ENCODE peak calls at places on chromosomes 11 and 22, in eight cellular contexts. C is natural killer cell, K is RWPE2, B is lower lobe of right lung, D is left ventricle myocardium inferior, H is mesothelial cell of epicardium, M is foreskin fibroblast, J is GM10248. W is an unnamed sample.
A peak's percentile ranks its signal among the peaks of the same experiment; 100 is the strongest.

GRCh38 chr11:74312321-74312720 is 881 bp upstream of the P4HA3 start:
- DNase-seq in C (no peak), K (no peak), B (no peak), D (no peak), H (no peak), M (no peak), J (no peak), W (no peak)

GRCh38 chr11:62267576-62267975 is 2.4 kb upstream of the SCGB2A2 start:
- DNase-seq in C (no peak), K (no peak), B (no peak), D (no peak), H (no peak), M (no peak), J (no peak), W (no peak)

GRCh38 chr22:21660904-21661303 is 4.9 kb upstream of the PPIL2 start:
- DNase-seq in C (no peak), K (no peak), B (no peak), D (no peak), H (no peak), M (no peak), J (no peak), W (no peak)

GRCh38 chr22:28903080-28903479 is 19.7 kb downstream of the ZNRF3 start:
- DNase-seq in C (no peak), K (no peak), B (no peak), D (peak; percentile 29), H (no peak), M (no peak), J (no peak), W (no peak)

GRCh38 chr11:47408598-47409439 is 429 bp downstream of the SLC39A13 start:
- DNase-seq in C (no peak), K (peak; percentile 86), B (no peak), D (no peak), H (no peak), M (peak; percentile 89), J (no peak), W (no peak)

GRCh38 chr11:103471546-103471945 is 362.3 kb downstream of the DYNC2H1 start:
- DNase-seq in C (no peak), K (no peak), B (no peak), D (no peak), H (no peak), M (no peak), J (no peak), W (no peak)

GRCh38 chr22:42432020-42432596 is at the start of gene NFAM1:
- DNase-seq in C (no peak), K (no peak), B (peak; percentile 86), D (peak; percentile 59), H (no peak), M (no peak), J (no peak), W (no peak)

GRCh38 chr11:32071811-32072210 is 19.1 kb upstream of the RCN1 start:
- DNase-seq in C (no peak), K (no peak), B (no peak), D (no peak), H (no peak), M (peak; percentile 52), J (no peak), W (no peak)

GRCh38 chr11:3942956-3943497 is 87.6 kb downstream of the STIM1 start:
- DNase-seq in C (no peak), K (no peak), B (no peak), D (no peak), H (no peak), M (no peak), J (no peak), W (no peak)

GRCh38 chr11:45894555-45895247 is 9.2 kb downstream of the MAPK8IP1 start:
- DNase-seq in C (no peak), K (no peak), B (no peak), D (no peak), H (no peak), M (no peak), J (no peak), W (no peak)

GRCh38 chr22:17087176-17088131 is 2.7 kb downstream of the IL17RA start:
- DNase-seq in C (peak; percentile 36), K (peak; percentile 10), B (no peak), D (no peak), H (no peak), M (no peak), J (no peak), W (peak; percentile 77)

GRCh38 chr11:132300283-132300682 is 929.9 kb downstream of the NTM start:
- DNase-seq in C (no peak), K (no peak), B (no peak), D (no peak), H (no peak), M (no peak), J (no peak), W (no peak)

GRCh38 chr11:88281317-88281712 is 56.2 kb downstream of the CTSC start:
- DNase-seq in C (no peak), K (no peak), B (no peak), D (no peak), H (no peak), M (no peak), J (no peak), W (no peak)

GRCh38 chr22:47251911-47252310 is 489.5 kb downstream of the TBC1D22A start:
- DNase-seq in C (no peak), K (no peak), B (no peak), D (no peak), H (no peak), M (no peak), J (no peak), W (no peak)

GRCh38 chr11:3177931-3178330 is 12.8 kb upstream of the OSBPL5 start:
- DNase-seq in C (no peak), K (no peak), B (no peak), D (no peak), H (no peak), M (no peak), J (no peak), W (no peak)

GRCh38 chr11:71379722-71380121 is 68.5 kb downstream of the DHCR7 start:
- DNase-seq in C (no peak), K (no peak), B (no peak), D (no peak), H (no peak), M (no peak), J (no peak), W (no peak)

DNA sequence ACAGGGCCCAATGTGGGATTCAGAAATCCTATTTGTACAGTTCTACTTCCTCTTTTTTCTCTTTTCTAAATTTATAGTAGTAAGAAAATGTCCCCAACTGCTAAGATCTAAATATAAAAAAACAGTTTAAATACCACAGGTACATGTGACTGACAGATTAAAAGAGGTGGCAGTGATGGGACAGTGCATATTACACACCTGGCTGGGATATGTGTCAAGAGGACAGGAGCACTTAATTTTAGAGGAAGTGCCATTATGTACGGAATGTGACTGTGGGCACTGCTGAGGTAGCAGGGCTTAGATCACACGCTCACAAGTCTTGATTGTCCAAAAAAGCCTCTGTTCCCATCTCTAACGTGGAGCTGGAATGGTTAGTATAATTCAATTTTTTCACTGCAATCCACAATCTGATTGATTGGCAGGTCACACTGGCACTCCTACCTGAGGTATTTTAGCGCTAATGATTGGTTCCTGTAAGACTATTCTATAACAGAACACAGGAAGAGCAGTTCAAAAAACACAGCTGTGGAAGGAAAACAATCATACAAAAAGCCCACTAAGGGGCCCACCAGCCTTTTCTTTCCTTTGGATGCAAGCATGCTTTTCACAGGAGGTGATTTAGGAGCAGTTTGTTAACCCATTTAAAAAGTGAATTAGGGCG is 34.6 kb downstream of the APOL5 start:
- DNase-seq in C (no peak), K (no peak), B (no peak), D (no peak), H (no peak), M (no peak), J (no peak), W (no peak)
- TF ChIP-seq CTCF in C (no peak), K (no peak), B (no peak), D (no peak), H (no peak), M (no peak), J (no peak), W (no peak)

DNA sequence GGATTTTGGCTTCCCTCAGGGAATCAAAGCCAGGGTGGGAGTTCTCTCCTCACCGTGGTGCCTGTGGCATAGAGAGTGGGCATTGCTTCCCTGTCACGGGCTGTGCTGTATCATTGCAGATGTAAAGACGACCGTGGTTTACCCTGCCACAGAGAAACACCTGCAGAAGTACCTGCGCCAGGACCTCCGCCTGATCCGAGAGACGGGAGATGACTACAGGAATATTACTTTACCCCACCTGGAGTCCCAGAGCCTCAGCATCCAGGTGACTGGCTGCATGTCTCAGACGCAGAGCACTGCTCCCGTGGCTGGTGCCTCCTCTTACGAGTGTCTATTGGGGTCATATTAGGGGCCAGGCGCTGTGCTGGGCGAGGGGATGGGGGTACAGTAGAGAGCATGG is 24.2 kb upstream of the ST3GAL4 start:
- DNase-seq in C (no peak), K (no peak), B (no peak), D (no peak), H (no peak), M (no peak), J (no peak), W (no peak)
- TF ChIP-seq CTCF in C (no peak), K (no peak), B (no peak), D (no peak), H (no peak), M (no peak), J (no peak), W (no peak)

DNA sequence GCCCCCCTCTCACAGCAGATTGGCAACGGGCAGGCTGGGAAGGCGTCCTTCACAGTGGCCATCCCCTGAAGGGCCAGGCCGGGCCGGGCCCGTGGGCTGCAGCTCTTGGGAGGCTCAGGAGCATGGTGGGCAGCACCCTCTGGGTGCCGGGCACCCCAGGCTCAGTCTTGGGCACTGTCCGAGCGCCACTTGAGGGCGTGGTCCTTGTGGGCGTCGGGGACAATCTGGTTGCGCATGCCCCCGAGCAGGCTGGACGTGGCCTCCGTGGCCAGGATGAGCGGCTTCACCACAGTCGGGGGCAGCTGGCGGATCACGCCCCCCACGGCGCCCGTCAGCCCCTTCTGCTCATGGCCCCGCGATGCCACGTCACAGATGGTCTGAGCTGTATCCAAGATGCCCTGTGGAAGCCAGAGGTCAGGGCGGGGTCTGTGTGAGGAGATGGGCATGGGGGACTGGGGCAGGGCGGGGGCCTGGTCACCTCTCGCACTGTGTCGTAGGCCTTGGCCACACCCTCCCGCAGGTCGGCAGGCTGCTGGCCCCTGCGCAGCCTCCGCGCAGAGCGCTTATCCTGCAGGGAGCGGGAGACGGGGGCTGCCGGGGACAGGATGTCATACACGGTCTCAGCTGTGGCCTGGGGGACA is 16.5 kb upstream of the EHD1 start:
- DNase-seq in C (no peak), K (no peak), B (no peak), D (no peak), H (no peak), M (no peak), J (no peak), W (no peak)
- TF ChIP-seq CTCF in C (no peak), K (no peak), B (no peak), D (no peak), H (no peak), M (no peak), J (no peak), W (peak; percentile 7)

DNA sequence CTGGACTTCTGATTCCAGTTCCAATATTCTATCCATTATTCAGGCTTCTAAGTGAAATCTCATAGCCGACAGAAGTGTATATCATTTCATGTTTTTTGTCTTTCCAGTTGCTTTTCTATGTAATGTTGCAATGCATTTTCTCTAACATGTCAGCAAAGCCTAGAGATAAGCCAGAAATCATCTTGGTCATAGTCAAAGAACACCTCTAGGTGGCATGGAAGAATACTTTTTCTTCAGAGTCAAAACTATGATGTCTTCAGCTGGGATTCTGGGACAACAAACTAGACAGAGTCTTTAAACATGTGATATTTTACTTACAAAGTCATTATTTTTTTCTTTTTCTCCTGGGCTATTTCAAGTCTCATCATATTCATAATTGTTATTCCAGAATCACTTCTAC is 4.4 kb downstream of the GAS2 start:
- DNase-seq in C (no peak), K (no peak), B (no peak), D (no peak), H (no peak), M (no peak), J (peak; percentile 23), W (no peak)
- TF ChIP-seq CTCF in C (no peak), K (peak; percentile 39), B (no peak), D (peak; percentile 32), H (peak; percentile 28), M (no peak), J (peak; percentile 54), W (peak; percentile 27)

GRCh38 chr11:109867784-109868183 is 225.4 kb upstream of the ZC3H12C start:
- DNase-seq in C (no peak), K (no peak), B (no peak), D (no peak), H (no peak), M (no peak), J (no peak), W (no peak)
- TF ChIP-seq CTCF in C (no peak), K (no peak), B (no peak), D (no peak), H (no peak), M (no peak), J (no peak), W (no peak)

W was measured in activated CD8-positive, alpha-beta T cell treated with anti-CD3 and anti-CD28 coated beads for 36 hours.